ENCODE peak calls at places on chromosomes 13 and 19, in nine cellular contexts. F is stomach, G is heart left ventricle, B is mammary epithelial cell, D is right cardiac atrium, C is aorta, E is lung, W is heart right ventricle, K is HCT116. R is an unnamed sample.

GRCh38 chr13:52345631-52346251 is 60.2 kb downstream of the THSD1 start:
- DNase-seq in W (no peak), G (no peak), D (no peak), F (no peak), C (no peak), E (no peak), K (no peak), B (no peak), R (no peak)

GRCh38 chr13:26540319-26540718 is 17.2 kb upstream of the WASF3 start:
- DNase-seq in C (no peak), W (no peak), B (no peak), K (no peak), D (no peak), F (no peak), E (no peak), G (no peak), R (no peak)

GRCh38 chr13:52405369-52405766 is 604 bp downstream of the THSD1 start:
- DNase-seq in G (no peak), C (no peak), W (no peak), F (no peak), D (no peak), B (peak; percentile 23), E (no peak), K (no peak), R (no peak)

GRCh38 chr13:100694722-100695644 is 20.4 kb upstream of the TMTC4 start:
- DNase-seq in B (peak; percentile 14), G (no peak), W (no peak), C (no peak), F (peak; percentile 53), K (peak; percentile 60), E (no peak), D (peak; percentile 61), R (no peak)

GRCh38 chr19:3603121-3603841 is 3.4 kb downstream of the TBXA2R start:
- DNase-seq in K (no peak), C (peak; percentile 90), B (no peak), W (no peak), G (no peak), D (no peak), E (no peak), F (no peak), R (peak; percentile 53)

GRCh38 chr19:10888421-10888866 is 17.1 kb downstream of the CARM1 start:
- DNase-seq in E (no peak), K (no peak), B (no peak), W (no peak), F (no peak), D (no peak), C (no peak), G (no peak), R (no peak)

GRCh38 chr13:83168575-83168974 is 713.7 kb downstream of the SLITRK1 start:
- DNase-seq in F (no peak), E (no peak), W (no peak), D (no peak), C (no peak), G (no peak), B (no peak), K (no peak), R (no peak)

GRCh38 chr19:30093966-30094770 is 152.1 kb downstream of the URI1 start:
- DNase-seq in B (no peak), E (no peak), F (no peak), G (no peak), D (no peak), C (peak; percentile 33), K (no peak), W (no peak), R (peak; percentile 33)

GRCh38 chr13:27359203-27359821 is 65.1 kb upstream of the GTF3A start:
- DNase-seq in E (peak; percentile 67), K (peak; percentile 43), G (peak; percentile 58), D (peak; percentile 61), W (peak; percentile 67), F (peak; percentile 71), C (peak; percentile 86), B (peak; percentile 35), R (peak; percentile 71)

GRCh38 chr13:102654786-102655185 is 40.1 kb downstream of the METTL21C start:
- DNase-seq in B (no peak), F (no peak), W (no peak), C (no peak), E (no peak), D (no peak), K (no peak), G (no peak), R (no peak)

GRCh38 chr19:4523306-4524110 is 5.2 kb upstream of the PLIN4 start:
- DNase-seq in C (no peak), F (peak; percentile 69), K (peak; percentile 29), G (peak; percentile 56), B (no peak), D (peak; percentile 55), E (peak; percentile 51), W (no peak), R (peak; percentile 74)

GRCh38 chr13:99063178-99063577 is 85.3 kb upstream of the DOCK9 start:
- DNase-seq in K (no peak), W (no peak), D (no peak), G (no peak), E (no peak), B (no peak), F (no peak), C (no peak), R (no peak)

GRCh38 chr19:19651076-19651475 is 7.6 kb upstream of the GMIP start:
- DNase-seq in E (no peak), C (no peak), B (no peak), W (peak; percentile 64), G (peak; percentile 66), K (no peak), F (no peak), D (peak; percentile 66), R (no peak)

GRCh38 chr13:112063309-112063626 is 3.7 kb upstream of the SOX1 start:
- DNase-seq in E (no peak), F (no peak), C (no peak), W (no peak), G (no peak), B (no peak), D (no peak), K (no peak), R (no peak)

GRCh38 chr19:2283835-2284507 is 2.0 kb upstream of the PEAK3 start:
- DNase-seq in E (no peak), B (no peak), K (no peak), C (no peak), D (no peak), G (no peak), F (no peak), W (no peak), R (no peak)

GRCh38 chr19:2288743-2289713 is 7.1 kb upstream of the PEAK3 start:
- DNase-seq in F (no peak), G (no peak), W (no peak), D (no peak), E (no peak), C (peak; percentile 76), K (no peak), B (no peak), R (no peak)

GRCh38 chr19:2288010-2288742 is 6.2 kb upstream of the PEAK3 start:
- DNase-seq in G (no peak), F (no peak), D (no peak), C (no peak), W (no peak), K (no peak), B (no peak), E (no peak), R (no peak)

GRCh38 chr19:2287585-2287984 is 5.6 kb upstream of the PEAK3 start:
- DNase-seq in F (no peak), E (no peak), G (no peak), W (no peak), K (no peak), D (no peak), B (no peak), C (no peak), R (no peak)

GRCh38 chr19:2286402-2287140 is 4.6 kb upstream of the PEAK3 start:
- DNase-seq in D (no peak), F (no peak), C (no peak), E (no peak), B (no peak), G (no peak), K (no peak), W (no peak), R (no peak)
- H3K27ac ChIP-seq in D (no peak overlapping the region), F (no peak overlapping the region), C (no peak overlapping the region), E (no peak overlapping the region), B (no peak overlapping the region), G (no peak overlapping the region), K (no peak overlapping the region), W (no peak overlapping the region), R (no peak overlapping the region)

DNA sequence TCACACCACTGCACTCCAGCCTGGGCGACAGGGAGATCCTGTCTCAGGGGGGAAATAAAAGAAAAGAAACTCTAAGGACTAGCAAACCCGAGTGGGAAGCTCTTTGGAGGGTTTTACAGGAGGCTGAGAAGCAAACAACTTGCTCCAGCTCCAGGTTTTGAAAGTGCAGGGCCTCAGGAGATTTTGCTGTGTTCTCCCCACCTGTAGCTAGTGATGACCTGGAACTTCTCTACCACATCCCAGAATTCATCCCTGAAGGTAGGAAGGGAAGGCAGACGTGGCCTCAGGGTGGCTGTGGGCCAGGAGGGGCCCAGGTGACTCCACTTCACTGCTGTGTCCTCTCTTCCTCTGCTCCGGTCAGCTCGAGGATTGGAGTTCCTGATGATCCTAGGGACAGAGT is 16.3 kb upstream of the PSMD8 start:
- DNase-seq in E (no peak), G (no peak), F (no peak), B (no peak), K (no peak), D (no peak), W (no peak), C (no peak), R (no peak)
- H3K27ac ChIP-seq in E (no peak overlapping the region), G (no peak overlapping the region), F (no peak overlapping the region), B (no peak overlapping the region), K (no peak overlapping the region), D (no peak overlapping the region), W (no peak overlapping the region), C (no peak overlapping the region), R (no peak overlapping the region)

DNA sequence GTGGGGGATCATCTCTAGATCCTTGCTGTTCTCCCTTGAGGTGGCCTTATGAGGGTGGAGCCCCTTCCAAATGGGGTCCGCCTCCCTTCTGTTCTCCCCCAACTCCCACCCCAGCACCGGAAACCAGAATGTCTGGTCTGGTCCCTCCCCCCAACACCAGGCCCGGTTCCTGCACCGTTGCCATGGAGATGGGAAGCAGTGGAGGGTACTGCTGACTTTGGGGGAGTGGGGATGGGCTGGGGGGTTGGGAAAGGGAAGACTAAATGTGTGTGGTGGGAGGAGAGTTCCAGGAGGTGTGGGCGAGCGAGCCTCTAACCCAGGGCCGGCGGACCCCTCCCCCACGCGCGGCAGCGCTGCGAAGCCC is 1.7 kb downstream of the SHANK1 start:
- DNase-seq in D (no peak), K (no peak), W (no peak), G (no peak), E (no peak), F (no peak), C (no peak), B (no peak), R (no peak)
- H3K27ac ChIP-seq in D (no peak overlapping the region), K (no peak overlapping the region), W (no peak overlapping the region), G (no peak overlapping the region), E (no peak overlapping the region), F (no peak overlapping the region), C (no peak overlapping the region), B (no peak overlapping the region), R (no peak overlapping the region)

DNA sequence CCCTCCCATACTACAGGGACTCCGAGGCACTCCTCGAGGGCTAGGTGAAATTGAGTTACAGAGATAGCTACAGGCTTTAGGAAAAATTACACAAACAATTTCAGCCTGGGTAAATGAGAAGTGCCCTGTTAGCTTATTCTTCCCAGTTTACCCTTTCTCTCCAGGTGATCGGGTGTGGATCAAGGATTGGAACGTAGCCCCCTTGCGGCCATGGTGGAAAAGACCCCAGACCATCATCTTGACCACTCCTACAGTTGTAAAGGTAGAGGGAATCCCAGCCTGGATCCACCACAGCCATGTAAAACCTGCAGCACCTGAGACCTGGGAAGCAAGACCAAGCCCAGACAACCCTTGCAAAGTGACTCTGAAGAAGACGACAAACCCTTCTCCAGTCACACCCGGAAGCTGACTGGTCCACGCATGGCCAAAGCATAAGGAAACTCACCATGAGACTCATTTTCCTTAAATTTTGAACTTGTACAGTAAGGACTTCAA is 600.6 kb downstream of the UQCRFS1 start:
- DNase-seq in D (no peak), K (no peak), F (no peak), B (no peak), E (no peak), W (no peak), C (no peak), G (no peak), R (no peak)
- H3K27ac ChIP-seq in D (no peak overlapping the region), K (no peak overlapping the region), F (no peak overlapping the region), B (no peak overlapping the region), E (no peak overlapping the region), W (no peak overlapping the region), C (no peak overlapping the region), G (no peak overlapping the region), R (no peak overlapping the region)

R was measured in right lobe of liver.